ENCODE peak calls at places on chromosome 1, in nine cellular contexts. A is C1 segment of cervical spinal cord, J is osteoblast, Z is mesendoderm, C is NCI-H1092, Q is fibroblast of pulmonary artery, N is D341Med, X is pons, W is neural progenitor cell. V is an unnamed sample.

GRCh38 chr1:112332751-112333150 is 63.3 kb upstream of the CTTNBP2NL start:
- DNase-seq in A (no peak), J (no peak), Z (no peak), C (no peak), Q (no peak), N (no peak), X (no peak), W (no peak), V (no peak)

GRCh38 chr1:199862047-199862446 is 165.5 kb upstream of the NR5A2 start:
- DNase-seq in A (no peak), J (no peak), Z (no peak), C (no peak), Q (peak), N (no peak), X (no peak), W (no peak), V (no peak)

GRCh38 chr1:103309761-103310160 is 201.4 kb upstream of the COL11A1 start:
- DNase-seq in A (no peak), J (no peak), Z (no peak), C (no peak), Q (no peak), N (no peak), X (no peak), W (no peak), V (no peak)

GRCh38 chr1:112716133-112716720 is 1.1 kb upstream of the PPM1J start:
- DNase-seq in A (peak), J (peak), Z (peak), C (peak), Q (peak), N (peak), X (peak), W (peak), V (no peak)

GRCh38 chr1:26027716-26028489 is 6.3 kb downstream of the EXTL1 start:
- DNase-seq in A (no peak), J (peak), Z (no peak), C (no peak), Q (no peak), N (no peak), X (no peak), W (no peak), V (no peak)

GRCh38 chr1:198391666-198392065 is 148.8 kb downstream of the ATP6V1G3 start:
- DNase-seq in A (no peak), J (no peak), Z (no peak), C (no peak), Q (no peak), N (no peak), X (no peak), W (no peak), V (no peak)

GRCh38 chr1:4598561-4598960 is 55.8 kb upstream of the AJAP1 start:
- DNase-seq in A (no peak), J (no peak), Z (no peak), C (no peak), Q (no peak), N (no peak), X (no peak), W (no peak), V (no peak)

GRCh38 chr1:2086446-2087082 is 36.4 kb downstream of the PRKCZ start:
- DNase-seq in A (no peak), J (no peak), Z (no peak), C (no peak), Q (no peak), N (no peak), X (peak), W (no peak), V (no peak)

GRCh38 chr1:40034869-40035268 is 5.7 kb upstream of the CAP1 start:
- DNase-seq in A (no peak), J (no peak), Z (no peak), C (no peak), Q (no peak), N (no peak), X (no peak), W (no peak), V (no peak)

GRCh38 chr1:229430761-229431269 is 3.1 kb downstream of the ACTA1 start:
- DNase-seq in A (no peak), J (peak), Z (peak), C (no peak), Q (peak), N (peak), X (no peak), W (peak), V (no peak)

V was measured in thoracic aorta.